ENCODE peak calls at places on chromosomes 3 and 15, in five cellular contexts. F, P, I, J and Y are unnamed samples.
A peak's percentile ranks its signal among the peaks of the same experiment; 100 is the strongest.

GRCh38 chr3:65672876-65673815 is 365.6 kb downstream of the MAGI1 start:
- DNase-seq in F (peak; percentile 57), P (peak; percentile 56), I (peak; percentile 64), J (peak; percentile 59), Y (peak; percentile 60)

GRCh38 chr3:69491980-69492379 is 106.1 kb upstream of the FRMD4B start:
- DNase-seq in F (no peak), P (no peak), I (peak; percentile 74), J (no peak), Y (no peak)

GRCh38 chr15:99683000-99683670 is 50.1 kb downstream of the LYSMD4 start:
- DNase-seq in F (peak; percentile 22), P (no peak), I (no peak), J (no peak), Y (no peak)

GRCh38 chr15:47194718-47195117 is 522.6 kb upstream of the SEMA6D start:
- DNase-seq in F (peak; percentile 66), P (peak; percentile 10), I (peak; percentile 59), J (no peak), Y (no peak)

GRCh38 chr3:76615739-76616138 is 424.2 kb upstream of the ROBO2 start:
- DNase-seq in F (peak; percentile 64), P (no peak), I (no peak), J (no peak), Y (no peak)

GRCh38 chr3:42367903-42368302 is 42.5 kb downstream of the LYZL4 start:
- DNase-seq in F (no peak), P (no peak), I (peak; percentile 15), J (no peak), Y (no peak)

GRCh38 chr3:69410301-69410700 is 24.4 kb upstream of the FRMD4B start:
- DNase-seq in F (peak; percentile 53), P (peak; percentile 60), I (peak; percentile 66), J (peak; percentile 69), Y (peak; percentile 77)

GRCh38 chr3:160169139-160169830 is 55.9 kb upstream of the C3orf80 start:
- DNase-seq in F (peak; percentile 95), P (peak; percentile 28), I (peak; percentile 19), J (no peak), Y (no peak)

GRCh38 chr3:12468757-12469156 is 15.5 kb upstream of the TSEN2 start:
- DNase-seq in F (no peak), P (no peak), I (no peak), J (no peak), Y (no peak)
- H3K4me1 ChIP-seq in F (no peaks in the 10 kb centered on the region), P (peaks cover 25% of the 10 kb centered on the region), I (no peaks in the 10 kb centered on the region), J (no peaks in the 10 kb centered on the region), Y (peaks cover 6% of the 10 kb centered on the region)

GRCh38 chr3:58038675-58039302 is 30.6 kb downstream of the FLNB start:
- DNase-seq in F (no peak), P (no peak), I (no peak), J (no peak), Y (no peak)

GRCh38 chr3:58041826-58042324 is 33.7 kb downstream of the FLNB start:
- DNase-seq in F (peak; percentile 90), P (no peak), I (no peak), J (no peak), Y (no peak)

GRCh38 chr3:58042947-58043707 is 34.9 kb downstream of the FLNB start:
- DNase-seq in F (no peak), P (no peak), I (no peak), J (no peak), Y (no peak)

GRCh38 chr3:58039609-58040008 is 31.4 kb downstream of the FLNB start:
- DNase-seq in F (no peak), P (no peak), I (no peak), J (no peak), Y (no peak)

DNA sequence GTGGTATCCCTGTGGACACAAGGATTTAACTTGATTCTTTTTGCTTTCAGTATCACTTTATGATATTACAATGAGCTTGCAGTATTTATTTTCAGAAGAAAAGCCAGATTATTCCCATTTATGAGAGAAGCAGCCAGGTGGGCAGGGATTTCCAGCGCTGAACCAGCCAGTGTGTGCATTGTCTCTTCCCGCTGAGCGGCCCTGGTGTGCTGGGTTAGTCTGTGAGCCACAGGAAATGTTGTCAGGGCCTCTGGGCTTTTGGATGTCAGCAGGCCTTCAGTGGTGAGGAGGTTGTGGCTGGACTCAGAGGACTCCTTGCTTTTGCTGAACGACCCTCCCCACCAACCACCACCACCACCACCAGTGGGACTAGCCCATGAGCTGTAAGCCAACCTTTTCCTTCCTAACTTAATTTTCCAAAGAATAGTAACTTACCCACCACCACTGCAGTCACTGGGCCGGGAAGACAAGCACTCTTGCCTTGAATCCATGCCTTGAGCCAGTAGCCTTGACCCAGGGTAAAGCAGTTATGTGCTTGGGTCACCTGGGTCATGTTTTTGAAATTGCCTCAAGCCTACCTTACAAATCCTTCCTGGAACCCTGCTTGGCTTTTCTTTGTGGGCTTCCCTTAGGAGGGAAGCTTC is 33.1 kb downstream of the FLNB start:
- DNase-seq in F (peak; percentile 54), P (no peak), I (no peak), J (no peak), Y (no peak)
- H3K4me1 ChIP-seq in F (peaks cover 41% of the 10 kb centered on the region), P (peaks cover 100% of the 10 kb centered on the region), I (peaks cover 25% of the 10 kb centered on the region), J (peaks cover 52% of the 10 kb centered on the region), Y (peaks cover 4% of the 10 kb centered on the region)

GRCh38 chr3:12644297-12644937 is 19.5 kb downstream of the RAF1 start:
- DNase-seq in F (peak; percentile 82), P (no peak), I (no peak), J (no peak), Y (no peak)
- H3K4me1 ChIP-seq in F (peaks cover 17% of the 10 kb centered on the region), P (peaks cover 36% of the 10 kb centered on the region), I (no peaks in the 10 kb centered on the region), J (peaks cover 35% of the 10 kb centered on the region), Y (peaks cover 25% of the 10 kb centered on the region)

DNA sequence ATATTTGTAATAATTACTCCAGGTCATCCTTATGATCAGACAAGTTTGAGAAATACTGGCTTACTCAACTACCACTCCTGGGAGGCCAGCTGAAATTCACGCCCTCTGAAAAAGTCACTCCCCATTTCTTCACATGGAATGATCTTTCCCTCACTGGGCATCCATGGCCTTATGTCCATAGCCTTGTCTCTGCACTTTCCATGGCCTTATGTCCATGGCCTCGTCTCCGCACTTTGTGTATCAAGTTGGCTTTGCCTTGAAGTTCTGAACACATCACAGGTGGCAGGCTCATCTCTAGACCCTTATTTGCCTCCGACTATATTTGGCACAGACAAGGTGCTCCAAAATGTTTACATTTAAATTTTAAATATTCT is 58.1 kb upstream of the HACD2 start:
- DNase-seq in F (no peak), P (no peak), I (no peak), J (no peak), Y (no peak)
- H3K4me1 ChIP-seq in F (peaks cover 3% of the 10 kb centered on the region), P (no peaks in the 10 kb centered on the region), I (no peaks in the 10 kb centered on the region), J (no peaks in the 10 kb centered on the region), Y (no peaks in the 10 kb centered on the region)

GRCh38 chr3:115699741-115700140 is 76.4 kb downstream of the GAP43 start:
- DNase-seq in F (peak; percentile 56), P (no peak), I (no peak), J (no peak), Y (no peak)

GRCh38 chr3:115698851-115699535 is 75.7 kb downstream of the GAP43 start:
- DNase-seq in F (peak; percentile 33), P (no peak), I (peak; percentile 90), J (no peak), Y (no peak)

GRCh38 chr3:115695081-115695480 is 71.8 kb downstream of the GAP43 start:
- DNase-seq in F (no peak), P (no peak), I (no peak), J (no peak), Y (no peak)

GRCh38 chr3:115693868-115694267 is 70.6 kb downstream of the GAP43 start:
- DNase-seq in F (no peak), P (no peak), I (no peak), J (no peak), Y (no peak)

GRCh38 chr3:115697263-115698053 is 74.1 kb downstream of the GAP43 start:
- DNase-seq in F (peak; percentile 24), P (no peak), I (peak; percentile 23), J (no peak), Y (no peak)
- H3K4me1 ChIP-seq in F (peaks cover 10% of the 10 kb centered on the region), P (peaks cover 15% of the 10 kb centered on the region), I (no peaks in the 10 kb centered on the region), J (no peaks in the 10 kb centered on the region), Y (no peaks in the 10 kb centered on the region)

GRCh38 chr3:12998648-12999047 is 74.6 kb downstream of the IQSEC1 start:
- DNase-seq in F (no peak), P (no peak), I (no peak), J (no peak), Y (no peak)
- H3K4me1 ChIP-seq in F (peaks cover 9% of the 10 kb centered on the region), P (peaks cover 3% of the 10 kb centered on the region), I (no peaks in the 10 kb centered on the region), J (peaks cover 14% of the 10 kb centered on the region), Y (peaks cover 6% of the 10 kb centered on the region)

GRCh38 chr3:58355174-58355573 is 22.5 kb downstream of the PXK start:
- DNase-seq in F (no peak), P (no peak), I (no peak), J (no peak), Y (no peak)

GRCh38 chr3:58356054-58356453 is 23.4 kb downstream of the PXK start:
- DNase-seq in F (no peak), P (no peak), I (no peak), J (no peak), Y (no peak)

GRCh38 chr3:58357402-58357801 is 24.7 kb downstream of the PXK start:
- DNase-seq in F (peak; percentile 32), P (no peak), I (no peak), J (no peak), Y (no peak)

GRCh38 chr3:58358808-58359207 is 26.1 kb downstream of the PXK start:
- DNase-seq in F (peak; percentile 69), P (no peak), I (no peak), J (no peak), Y (no peak)

DNA sequence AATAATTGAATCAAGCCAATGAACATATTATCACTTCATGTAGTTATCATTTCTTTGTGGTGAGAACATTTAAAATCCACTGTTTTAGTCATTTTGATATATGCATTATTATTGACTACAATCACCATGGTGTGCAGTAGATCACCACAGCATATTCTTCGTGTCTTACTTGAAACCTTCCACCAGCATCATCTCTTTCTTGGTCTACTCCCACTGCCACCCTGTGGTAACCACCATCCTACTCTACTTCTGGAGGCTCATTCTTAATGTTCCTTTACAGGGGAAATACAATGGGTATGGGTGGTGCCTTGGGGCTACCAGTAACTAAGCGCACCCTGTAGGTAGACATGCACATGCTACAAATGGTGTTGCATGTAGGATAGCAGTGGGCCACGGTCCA is 25.4 kb downstream of the PXK start:
- DNase-seq in F (no peak), P (no peak), I (no peak), J (no peak), Y (no peak)
- H3K4me1 ChIP-seq in F (peaks cover 14% of the 10 kb centered on the region), P (no peaks in the 10 kb centered on the region), I (no peaks in the 10 kb centered on the region), J (no peaks in the 10 kb centered on the region), Y (no peaks in the 10 kb centered on the region)

GRCh38 chr15:85027033-85027380 is 45.4 kb downstream of the PDE8A start:
- DNase-seq in F (no peak), P (no peak), I (no peak), J (no peak), Y (no peak)
- H3K4me1 ChIP-seq in F (peaks cover 24% of the 10 kb centered on the region), P (peaks cover 91% of the 10 kb centered on the region), I (peaks cover 18% of the 10 kb centered on the region), J (peaks cover 89% of the 10 kb centered on the region), Y (no peaks in the 10 kb centered on the region)

GRCh38 chr3:128290484-128290883 is 137.2 kb downstream of the EEFSEC start:
- DNase-seq in F (no peak), P (no peak), I (no peak), J (no peak), Y (no peak)

GRCh38 chr3:128297401-128298138 is 144.3 kb downstream of the EEFSEC start:
- DNase-seq in F (peak; percentile 21), P (peak; percentile 24), I (no peak), J (no peak), Y (peak; percentile 43)

GRCh38 chr3:128296469-128297251 is 143.4 kb downstream of the EEFSEC start:
- DNase-seq in F (no peak), P (no peak), I (no peak), J (no peak), Y (peak; percentile 41)

GRCh38 chr3:128293930-128294329 is 140.6 kb downstream of the EEFSEC start:
- DNase-seq in F (no peak), P (no peak), I (no peak), J (no peak), Y (no peak)

GRCh38 chr3:128294999-128295468 is 141.8 kb downstream of the EEFSEC start:
- DNase-seq in F (no peak), P (no peak), I (no peak), J (no peak), Y (no peak)
- H3K4me1 ChIP-seq in F (no peaks in the 10 kb centered on the region), P (peaks cover 3% of the 10 kb centered on the region), I (no peaks in the 10 kb centered on the region), J (no peaks in the 10 kb centered on the region), Y (no peaks in the 10 kb centered on the region)